ENCODE peak calls at places on chromosomes 11 and 22, in four cellular contexts. One of them, this sample, is unnamed.
A peak's percentile ranks its signal among the peaks of the same experiment; 100 is the strongest.

GRCh38 chr22:44347098-44347497 is 34.3 kb upstream of the SHISAL1 start:
- DNase-seq in adrenal gland: no peak
- DNase-seq in heart right ventricle: no peak
- DNase-seq in upper lobe of right lung: no peak
- DNase-seq in this sample: no peak

GRCh38 chr11:113874920-113875413 is 405 bp downstream of the USP28 start:
- DNase-seq in adrenal gland: no peak
- DNase-seq in heart right ventricle: no peak
- DNase-seq in upper lobe of right lung: no peak
- DNase-seq in this sample: peak; percentile 45

GRCh38 chr22:43186272-43187170 is at the start of gene TTLL12:
- DNase-seq in adrenal gland: peak; percentile 62
- DNase-seq in heart right ventricle: peak; percentile 72
- DNase-seq in upper lobe of right lung: peak; percentile 85
- DNase-seq in this sample: no peak

GRCh38 chr11:114625294-114625693 is 29.7 kb upstream of the NXPE4 start:
- DNase-seq in adrenal gland: no peak
- DNase-seq in heart right ventricle: no peak
- DNase-seq in upper lobe of right lung: no peak
- DNase-seq in this sample: peak; percentile 4

GRCh38 chr11:26844963-26845362 is 123.1 kb upstream of the SLC5A12 start:
- DNase-seq in adrenal gland: no peak
- DNase-seq in heart right ventricle: no peak
- DNase-seq in upper lobe of right lung: no peak
- DNase-seq in this sample: no peak

GRCh38 chr11:83035070-83035854 is 36.4 kb downstream of the RAB30 start:
- DNase-seq in adrenal gland: no peak
- DNase-seq in heart right ventricle: no peak
- DNase-seq in upper lobe of right lung: no peak
- DNase-seq in this sample: no peak

GRCh38 chr11:101738494-101738893 is 154.7 kb upstream of the TRPC6 start:
- DNase-seq in adrenal gland: no peak
- DNase-seq in heart right ventricle: no peak
- DNase-seq in upper lobe of right lung: no peak
- DNase-seq in this sample: no peak

GRCh38 chr11:72652871-72653615 is 21.2 kb downstream of the PDE2A start:
- DNase-seq in adrenal gland: no peak
- DNase-seq in heart right ventricle: no peak
- DNase-seq in upper lobe of right lung: no peak
- DNase-seq in this sample: no peak

GRCh38 chr11:72522186-72522585 is 87.9 kb upstream of the CLPB start:
- DNase-seq in adrenal gland: no peak
- DNase-seq in heart right ventricle: peak; percentile 47
- DNase-seq in upper lobe of right lung: no peak
- DNase-seq in this sample: no peak

GRCh38 chr11:86923993-86924766 is 31.0 kb downstream of the FZD4 start:
- DNase-seq in adrenal gland: no peak
- DNase-seq in heart right ventricle: no peak
- DNase-seq in upper lobe of right lung: no peak
- DNase-seq in this sample: no peak

GRCh38 chr11:4680341-4680740 is 17.3 kb downstream of the OR51E2 start:
- DNase-seq in adrenal gland: no peak
- DNase-seq in heart right ventricle: no peak
- DNase-seq in upper lobe of right lung: no peak
- DNase-seq in this sample: no peak
- H3K4me3 ChIP-seq in adrenal gland: no peak overlapping the region
- H3K4me3 ChIP-seq in heart right ventricle: no peak overlapping the region
- H3K4me3 ChIP-seq in upper lobe of right lung: no peak overlapping the region
- H3K4me3 ChIP-seq in this sample: no peak overlapping the region

GRCh38 chr11:13834463-13834862 is 128.1 kb upstream of the SPON1 start:
- DNase-seq in adrenal gland: no peak
- DNase-seq in heart right ventricle: no peak
- DNase-seq in upper lobe of right lung: no peak
- DNase-seq in this sample: no peak
- TF ChIP-seq CTCF in adrenal gland: no peak
- TF ChIP-seq CTCF in heart right ventricle: no peak
- TF ChIP-seq CTCF in upper lobe of right lung: no peak
- TF ChIP-seq CTCF in this sample: no peak

GRCh38 chr11:111409915-111410314 is 30.8 kb upstream of the POU2AF1 start:
- DNase-seq in adrenal gland: no peak
- DNase-seq in heart right ventricle: no peak
- DNase-seq in upper lobe of right lung: no peak
- DNase-seq in this sample: no peak
- H3K4me3 ChIP-seq in adrenal gland: no peak overlapping the region
- H3K4me3 ChIP-seq in heart right ventricle: no peak overlapping the region
- H3K4me3 ChIP-seq in upper lobe of right lung: no peak overlapping the region
- H3K4me3 ChIP-seq in this sample: no peak overlapping the region

GRCh38 chr11:36469063-36469462 is 41.0 kb downstream of the TRAF6 start:
- DNase-seq in adrenal gland: no peak
- DNase-seq in heart right ventricle: no peak
- DNase-seq in upper lobe of right lung: no peak
- DNase-seq in this sample: no peak
- TF ChIP-seq CTCF in adrenal gland: no peak
- TF ChIP-seq CTCF in heart right ventricle: no peak
- TF ChIP-seq CTCF in upper lobe of right lung: peak; percentile 9
- TF ChIP-seq CTCF in this sample: no peak

GRCh38 chr11:118612378-118612777 is 5.0 kb downstream of the PHLDB1 start:
- DNase-seq in adrenal gland: no peak
- DNase-seq in heart right ventricle: peak; percentile 64
- DNase-seq in upper lobe of right lung: no peak
- DNase-seq in this sample: no peak

GRCh38 chr11:118609380-118610219 is 2.2 kb downstream of the PHLDB1 start:
- DNase-seq in adrenal gland: no peak
- DNase-seq in heart right ventricle: peak; percentile 36
- DNase-seq in upper lobe of right lung: no peak
- DNase-seq in this sample: no peak

GRCh38 chr11:118608268-118609214 is 1.1 kb downstream of the PHLDB1 start:
- DNase-seq in adrenal gland: peak; percentile 79
- DNase-seq in heart right ventricle: peak; percentile 81
- DNase-seq in upper lobe of right lung: peak; percentile 85
- DNase-seq in this sample: peak; percentile 58

GRCh38 chr11:118610220-118610772 is 2.9 kb downstream of the PHLDB1 start:
- DNase-seq in adrenal gland: no peak
- DNase-seq in heart right ventricle: peak; percentile 35
- DNase-seq in upper lobe of right lung: no peak
- DNase-seq in this sample: no peak

GRCh38 chr11:118610773-118611432 is 3.5 kb downstream of the PHLDB1 start:
- DNase-seq in adrenal gland: peak; percentile 77
- DNase-seq in heart right ventricle: peak; percentile 86
- DNase-seq in upper lobe of right lung: peak; percentile 94
- DNase-seq in this sample: peak; percentile 87
- H3K4me3 ChIP-seq in adrenal gland: peak overlapping the region; percentile 29
- H3K4me3 ChIP-seq in heart right ventricle: peak overlapping the region; percentile 97
- H3K4me3 ChIP-seq in upper lobe of right lung: peak overlapping the region; percentile 55
- H3K4me3 ChIP-seq in this sample: peak overlapping the region; percentile 44

GRCh38 chr11:93113824-93114223 is 84.0 kb downstream of the SLC36A4 start:
- DNase-seq in adrenal gland: no peak
- DNase-seq in heart right ventricle: no peak
- DNase-seq in upper lobe of right lung: no peak
- DNase-seq in this sample: no peak
- TF ChIP-seq CTCF in adrenal gland: no peak
- TF ChIP-seq CTCF in heart right ventricle: no peak
- TF ChIP-seq CTCF in upper lobe of right lung: no peak
- TF ChIP-seq CTCF in this sample: no peak

This sample was measured in colonic mucosa.